ENCODE peak calls at places on chromosomes 1 and 21, in five cellular contexts. N is hepatocyte, C is NCI-H524, P is progenitor cell of endocrine pancreas, O is pancreas. J is an unnamed sample.

GRCh38 chr1:192530254-192530653 is 45.3 kb upstream of the RGS1 start:
- DNase-seq in N (no peak), C (no peak), P (no peak), O (no peak), J (no peak)

GRCh38 chr1:97983132-97983531 is 62.3 kb upstream of the DPYD start:
- DNase-seq in N (no peak), C (no peak), P (no peak), O (no peak), J (no peak)

GRCh38 chr1:14535619-14536355 is 62.7 kb upstream of the KAZN start:
- DNase-seq in N (peak), C (no peak), P (no peak), O (no peak), J (no peak)

GRCh38 chr1:210384625-210385024 is 55.9 kb downstream of the HHAT start:
- DNase-seq in N (no peak), C (no peak), P (no peak), O (no peak), J (no peak)

GRCh38 chr1:216804107-216804506 is 80.9 kb upstream of the ESRRG start:
- DNase-seq in N (no peak), C (no peak), P (no peak), O (no peak), J (no peak)

GRCh38 chr1:205287076-205287475 is 34.5 kb downstream of the NUAK2 start:
- DNase-seq in N (no peak), C (no peak), P (no peak), O (no peak), J (no peak)

GRCh38 chr1:218481116-218481775 is 136.1 kb downstream of the TGFB2 start:
- DNase-seq in N (no peak), C (no peak), P (no peak), O (no peak), J (no peak)

GRCh38 chr1:53295746-53296722 is 31.8 kb downstream of the LRP8 start:
- DNase-seq in N (peak), C (no peak), P (no peak), O (no peak), J (no peak)

GRCh38 chr1:62725255-62725654 is 37.1 kb upstream of the DOCK7 start:
- DNase-seq in N (no peak), C (no peak), P (no peak), O (no peak), J (no peak)

GRCh38 chr1:184152502-184152901 is 101.0 kb downstream of the TSEN15 start:
- DNase-seq in N (no peak), C (no peak), P (no peak), O (no peak), J (no peak)

GRCh38 chr1:11940260-11940921 is 5.9 kb downstream of the PLOD1 start:
- DNase-seq in N (peak), C (peak), P (no peak), O (no peak), J (no peak)

GRCh38 chr1:54407957-54408700 is 1.9 kb upstream of the SSBP3 start:
- DNase-seq in N (no peak), C (no peak), P (no peak), O (no peak), J (no peak)

GRCh38 chr1:87428883-87429282 is 100.2 kb downstream of the LMO4 start:
- DNase-seq in N (no peak), C (no peak), P (no peak), O (no peak), J (no peak)

GRCh38 chr21:43362306-43362927 is 64.5 kb downstream of the SIK1 start:
- DNase-seq in N (peak), C (peak), P (no peak), O (peak), J (peak)

GRCh38 chr21:44066116-44066515 is 41.1 kb upstream of the PWP2 start:
- DNase-seq in N (no peak), C (no peak), P (no peak), O (no peak), J (no peak)

GRCh38 chr1:1567831-1568380 is 6.8 kb downstream of the SSU72 start:
- DNase-seq in N (no peak), C (no peak), P (no peak), O (no peak), J (no peak)

GRCh38 chr1:47424336-47424982 is 8.4 kb downstream of the FOXE3 start:
- DNase-seq in N (peak), C (peak), P (no peak), O (no peak), J (no peak)

GRCh38 chr1:149936992-149937705 is 470 bp upstream of the MTMR11 start:
- DNase-seq in N (peak), C (no peak), P (no peak), O (no peak), J (no peak)

GRCh38 chr1:53634571-53634979 is 104.4 kb downstream of the GLIS1 start:
- DNase-seq in N (no peak), C (no peak), P (no peak), O (no peak), J (no peak)

GRCh38 chr1:106207185-106207584 is 849.3 kb upstream of the PRMT6 start:
- DNase-seq in N (no peak), C (no peak), P (no peak), O (no peak), J (no peak)

GRCh38 chr1:110053557-110054428 is 16.7 kb downstream of the ALX3 start:
- DNase-seq in N (peak), C (no peak), P (peak), O (peak), J (peak)

GRCh38 chr21:45516671-45517151 is 25.5 kb downstream of the SLC19A1 start:
- DNase-seq in N (no peak), C (no peak), P (no peak), O (peak), J (no peak)

GRCh38 chr1:167714098-167714850 is 7.5 kb upstream of the MPZL1 start:
- DNase-seq in N (peak), C (peak), P (peak), O (peak), J (peak)

GRCh38 chr1:8847990-8848389 is 30.5 kb downstream of the ENO1 start:
- DNase-seq in N (no peak), C (no peak), P (no peak), O (no peak), J (no peak)

GRCh38 chr1:155379180-155379876 is 58.6 kb downstream of the RUSC1 start:
- DNase-seq in N (no peak), C (no peak), P (no peak), O (no peak), J (no peak)

GRCh38 chr21:31656199-31657095 is 3.0 kb upstream of the SOD1 start:
- DNase-seq in N (no peak), C (no peak), P (no peak), O (no peak), J (no peak)

GRCh38 chr1:5404412-5405203 is 587.6 kb downstream of the NPHP4 start:
- DNase-seq in N (no peak), C (no peak), P (no peak), O (no peak), J (no peak)

GRCh38 chr21:31410763-31411278 is 66.8 kb upstream of the TIAM1 start:
- DNase-seq in N (no peak), C (no peak), P (no peak), O (no peak), J (no peak)

GRCh38 chr21:46368533-46369285 is 44.8 kb downstream of the PCNT start:
- DNase-seq in N (no peak), C (no peak), P (no peak), O (no peak), J (no peak)

GRCh38 chr21:25370311-25370744 is 237.0 kb downstream of the MRPL39 start:
- DNase-seq in N (peak), C (no peak), P (no peak), O (peak), J (no peak)

GRCh38 chr1:97936976-97937375 is 16.1 kb upstream of the DPYD start:
- DNase-seq in N (no peak), C (no peak), P (no peak), O (no peak), J (no peak)

GRCh38 chr1:99004270-99005141 is at the start of gene PLPPR5:
- DNase-seq in N (peak), C (no peak), P (peak), O (peak), J (peak)

J was measured in mesothelial cell of epicardium.